ENCODE peak calls at places on chromosomes 16 and 17, in nine cellular contexts. One of them, this sample, is unnamed.

GRCh38 chr16:8727084-8727590 is 52.7 kb downstream of the ABAT start:
- DNase-seq in activated naive CD4-positive, alpha-beta T cell treated with anti-CD3 and anti-CD28 coated beads, Interleukin-2, amount 10 ng/mL, durations not matched to agents 7 days and 5 days: no peak
- DNase-seq in aorta: no peak
- DNase-seq in fibroblast of the aortic adventitia: no peak
- DNase-seq in T-helper 2 cell: no peak
- DNase-seq in effector memory CD4-positive, alpha-beta T cell: no peak
- DNase-seq in GM13976: no peak
- DNase-seq in C1 segment of cervical spinal cord: no peak
- DNase-seq in gastrocnemius medialis: no peak
- DNase-seq in this sample: no peak

GRCh38 chr17:8103549-8103948 is 14.8 kb downstream of the ALOXE3 start:
- DNase-seq in activated naive CD4-positive, alpha-beta T cell treated with anti-CD3 and anti-CD28 coated beads, Interleukin-2, amount 10 ng/mL, durations not matched to agents 7 days and 5 days: no peak
- DNase-seq in aorta: no peak
- DNase-seq in fibroblast of the aortic adventitia: no peak
- DNase-seq in T-helper 2 cell: no peak
- DNase-seq in effector memory CD4-positive, alpha-beta T cell: no peak
- DNase-seq in GM13976: no peak
- DNase-seq in C1 segment of cervical spinal cord: no peak
- DNase-seq in gastrocnemius medialis: no peak
- DNase-seq in this sample: no peak

GRCh38 chr16:87597324-87597830 is 4.9 kb upstream of the JPH3 start:
- DNase-seq in activated naive CD4-positive, alpha-beta T cell treated with anti-CD3 and anti-CD28 coated beads, Interleukin-2, amount 10 ng/mL, durations not matched to agents 7 days and 5 days: no peak
- DNase-seq in aorta: no peak
- DNase-seq in fibroblast of the aortic adventitia: no peak
- DNase-seq in T-helper 2 cell: no peak
- DNase-seq in effector memory CD4-positive, alpha-beta T cell: no peak
- DNase-seq in GM13976: no peak
- DNase-seq in C1 segment of cervical spinal cord: no peak
- DNase-seq in gastrocnemius medialis: no peak
- DNase-seq in this sample: no peak

GRCh38 chr16:19182487-19182886 is 14.4 kb downstream of the SYT17 start:
- DNase-seq in activated naive CD4-positive, alpha-beta T cell treated with anti-CD3 and anti-CD28 coated beads, Interleukin-2, amount 10 ng/mL, durations not matched to agents 7 days and 5 days: no peak
- DNase-seq in aorta: no peak
- DNase-seq in fibroblast of the aortic adventitia: no peak
- DNase-seq in T-helper 2 cell: no peak
- DNase-seq in effector memory CD4-positive, alpha-beta T cell: no peak
- DNase-seq in GM13976: no peak
- DNase-seq in C1 segment of cervical spinal cord: no peak
- DNase-seq in gastrocnemius medialis: no peak
- DNase-seq in this sample: no peak

GRCh38 chr16:11977206-11978041 is 890 bp downstream of the SNX29 start:
- DNase-seq in activated naive CD4-positive, alpha-beta T cell treated with anti-CD3 and anti-CD28 coated beads, Interleukin-2, amount 10 ng/mL, durations not matched to agents 7 days and 5 days: no peak
- DNase-seq in aorta: no peak
- DNase-seq in fibroblast of the aortic adventitia: peak
- DNase-seq in T-helper 2 cell: no peak
- DNase-seq in effector memory CD4-positive, alpha-beta T cell: no peak
- DNase-seq in GM13976: no peak
- DNase-seq in C1 segment of cervical spinal cord: no peak
- DNase-seq in gastrocnemius medialis: peak
- DNase-seq in this sample: no peak

GRCh38 chr16:64153718-64154117 is 968.1 kb downstream of the CDH11 start:
- DNase-seq in activated naive CD4-positive, alpha-beta T cell treated with anti-CD3 and anti-CD28 coated beads, Interleukin-2, amount 10 ng/mL, durations not matched to agents 7 days and 5 days: no peak
- DNase-seq in aorta: no peak
- DNase-seq in fibroblast of the aortic adventitia: no peak
- DNase-seq in T-helper 2 cell: no peak
- DNase-seq in effector memory CD4-positive, alpha-beta T cell: no peak
- DNase-seq in GM13976: no peak
- DNase-seq in C1 segment of cervical spinal cord: no peak
- DNase-seq in gastrocnemius medialis: no peak
- DNase-seq in this sample: no peak

GRCh38 chr17:16122697-16123434 is 92.5 kb downstream of the NCOR1 start:
- DNase-seq in activated naive CD4-positive, alpha-beta T cell treated with anti-CD3 and anti-CD28 coated beads, Interleukin-2, amount 10 ng/mL, durations not matched to agents 7 days and 5 days: no peak
- DNase-seq in aorta: no peak
- DNase-seq in fibroblast of the aortic adventitia: no peak
- DNase-seq in T-helper 2 cell: no peak
- DNase-seq in effector memory CD4-positive, alpha-beta T cell: no peak
- DNase-seq in GM13976: no peak
- DNase-seq in C1 segment of cervical spinal cord: no peak
- DNase-seq in gastrocnemius medialis: no peak
- DNase-seq in this sample: no peak

GRCh38 chr17:39485555-39485954 is 24.3 kb downstream of the CDK12 start:
- DNase-seq in activated naive CD4-positive, alpha-beta T cell treated with anti-CD3 and anti-CD28 coated beads, Interleukin-2, amount 10 ng/mL, durations not matched to agents 7 days and 5 days: no peak
- DNase-seq in aorta: peak
- DNase-seq in fibroblast of the aortic adventitia: peak
- DNase-seq in T-helper 2 cell: no peak
- DNase-seq in effector memory CD4-positive, alpha-beta T cell: no peak
- DNase-seq in GM13976: no peak
- DNase-seq in C1 segment of cervical spinal cord: no peak
- DNase-seq in gastrocnemius medialis: peak
- DNase-seq in this sample: no peak

GRCh38 chr16:68427649-68428303 is 20.5 kb downstream of the SMPD3 start:
- DNase-seq in activated naive CD4-positive, alpha-beta T cell treated with anti-CD3 and anti-CD28 coated beads, Interleukin-2, amount 10 ng/mL, durations not matched to agents 7 days and 5 days: no peak
- DNase-seq in aorta: no peak
- DNase-seq in fibroblast of the aortic adventitia: no peak
- DNase-seq in T-helper 2 cell: no peak
- DNase-seq in effector memory CD4-positive, alpha-beta T cell: no peak
- DNase-seq in GM13976: no peak
- DNase-seq in C1 segment of cervical spinal cord: no peak
- DNase-seq in gastrocnemius medialis: no peak
- DNase-seq in this sample: no peak

GRCh38 chr16:82439678-82440293 is 187.0 kb upstream of the CDH13 start:
- DNase-seq in activated naive CD4-positive, alpha-beta T cell treated with anti-CD3 and anti-CD28 coated beads, Interleukin-2, amount 10 ng/mL, durations not matched to agents 7 days and 5 days: no peak
- DNase-seq in aorta: no peak
- DNase-seq in fibroblast of the aortic adventitia: peak
- DNase-seq in T-helper 2 cell: no peak
- DNase-seq in effector memory CD4-positive, alpha-beta T cell: no peak
- DNase-seq in GM13976: peak
- DNase-seq in C1 segment of cervical spinal cord: no peak
- DNase-seq in gastrocnemius medialis: no peak
- DNase-seq in this sample: no peak

GRCh38 chr17:75612906-75613626 is 20.2 kb upstream of the SMIM5 start:
- DNase-seq in activated naive CD4-positive, alpha-beta T cell treated with anti-CD3 and anti-CD28 coated beads, Interleukin-2, amount 10 ng/mL, durations not matched to agents 7 days and 5 days: no peak
- DNase-seq in aorta: no peak
- DNase-seq in fibroblast of the aortic adventitia: no peak
- DNase-seq in T-helper 2 cell: no peak
- DNase-seq in effector memory CD4-positive, alpha-beta T cell: no peak
- DNase-seq in GM13976: no peak
- DNase-seq in C1 segment of cervical spinal cord: no peak
- DNase-seq in gastrocnemius medialis: no peak
- DNase-seq in this sample: no peak

GRCh38 chr16:87442581-87442966 is 50.2 kb downstream of the ZCCHC14 start:
- DNase-seq in activated naive CD4-positive, alpha-beta T cell treated with anti-CD3 and anti-CD28 coated beads, Interleukin-2, amount 10 ng/mL, durations not matched to agents 7 days and 5 days: no peak
- DNase-seq in aorta: no peak
- DNase-seq in fibroblast of the aortic adventitia: peak
- DNase-seq in T-helper 2 cell: no peak
- DNase-seq in effector memory CD4-positive, alpha-beta T cell: no peak
- DNase-seq in GM13976: peak
- DNase-seq in C1 segment of cervical spinal cord: no peak
- DNase-seq in gastrocnemius medialis: no peak
- DNase-seq in this sample: no peak

GRCh38 chr16:87463722-87464690 is 28.8 kb downstream of the ZCCHC14 start:
- DNase-seq in activated naive CD4-positive, alpha-beta T cell treated with anti-CD3 and anti-CD28 coated beads, Interleukin-2, amount 10 ng/mL, durations not matched to agents 7 days and 5 days: peak
- DNase-seq in aorta: no peak
- DNase-seq in fibroblast of the aortic adventitia: no peak
- DNase-seq in T-helper 2 cell: peak
- DNase-seq in effector memory CD4-positive, alpha-beta T cell: no peak
- DNase-seq in GM13976: peak
- DNase-seq in C1 segment of cervical spinal cord: no peak
- DNase-seq in gastrocnemius medialis: no peak
- DNase-seq in this sample: peak

GRCh38 chr16:72256398-72257048 is 84.6 kb upstream of the PMFBP1 start:
- DNase-seq in activated naive CD4-positive, alpha-beta T cell treated with anti-CD3 and anti-CD28 coated beads, Interleukin-2, amount 10 ng/mL, durations not matched to agents 7 days and 5 days: no peak
- DNase-seq in aorta: no peak
- DNase-seq in fibroblast of the aortic adventitia: peak
- DNase-seq in T-helper 2 cell: no peak
- DNase-seq in effector memory CD4-positive, alpha-beta T cell: no peak
- DNase-seq in GM13976: no peak
- DNase-seq in C1 segment of cervical spinal cord: no peak
- DNase-seq in gastrocnemius medialis: peak
- DNase-seq in this sample: no peak

GRCh38 chr17:75640556-75641119 is 7.4 kb downstream of the SMIM5 start:
- DNase-seq in activated naive CD4-positive, alpha-beta T cell treated with anti-CD3 and anti-CD28 coated beads, Interleukin-2, amount 10 ng/mL, durations not matched to agents 7 days and 5 days: no peak
- DNase-seq in aorta: peak
- DNase-seq in fibroblast of the aortic adventitia: no peak
- DNase-seq in T-helper 2 cell: no peak
- DNase-seq in effector memory CD4-positive, alpha-beta T cell: no peak
- DNase-seq in GM13976: no peak
- DNase-seq in C1 segment of cervical spinal cord: no peak
- DNase-seq in gastrocnemius medialis: no peak
- DNase-seq in this sample: no peak

GRCh38 chr16:10971560-10971961 is 27.2 kb downstream of the CLEC16A start:
- DNase-seq in activated naive CD4-positive, alpha-beta T cell treated with anti-CD3 and anti-CD28 coated beads, Interleukin-2, amount 10 ng/mL, durations not matched to agents 7 days and 5 days: peak
- DNase-seq in aorta: no peak
- DNase-seq in fibroblast of the aortic adventitia: peak
- DNase-seq in T-helper 2 cell: no peak
- DNase-seq in effector memory CD4-positive, alpha-beta T cell: peak
- DNase-seq in GM13976: peak
- DNase-seq in C1 segment of cervical spinal cord: no peak
- DNase-seq in gastrocnemius medialis: peak
- DNase-seq in this sample: peak

GRCh38 chr16:1653023-1653422 is 25.1 kb upstream of the JPT2 start:
- DNase-seq in activated naive CD4-positive, alpha-beta T cell treated with anti-CD3 and anti-CD28 coated beads, Interleukin-2, amount 10 ng/mL, durations not matched to agents 7 days and 5 days: no peak
- DNase-seq in aorta: no peak
- DNase-seq in fibroblast of the aortic adventitia: no peak
- DNase-seq in T-helper 2 cell: no peak
- DNase-seq in effector memory CD4-positive, alpha-beta T cell: no peak
- DNase-seq in GM13976: no peak
- DNase-seq in C1 segment of cervical spinal cord: no peak
- DNase-seq in gastrocnemius medialis: no peak
- DNase-seq in this sample: no peak

GRCh38 chr17:65121916-65122821 is 15.0 kb upstream of the RGS9 start:
- DNase-seq in activated naive CD4-positive, alpha-beta T cell treated with anti-CD3 and anti-CD28 coated beads, Interleukin-2, amount 10 ng/mL, durations not matched to agents 7 days and 5 days: peak
- DNase-seq in aorta: no peak
- DNase-seq in fibroblast of the aortic adventitia: no peak
- DNase-seq in T-helper 2 cell: no peak
- DNase-seq in effector memory CD4-positive, alpha-beta T cell: no peak
- DNase-seq in GM13976: no peak
- DNase-seq in C1 segment of cervical spinal cord: no peak
- DNase-seq in gastrocnemius medialis: no peak
- DNase-seq in this sample: peak

GRCh38 chr17:80750263-80750662 is 205.6 kb downstream of the RPTOR start:
- DNase-seq in activated naive CD4-positive, alpha-beta T cell treated with anti-CD3 and anti-CD28 coated beads, Interleukin-2, amount 10 ng/mL, durations not matched to agents 7 days and 5 days: no peak
- DNase-seq in aorta: no peak
- DNase-seq in fibroblast of the aortic adventitia: no peak
- DNase-seq in T-helper 2 cell: no peak
- DNase-seq in effector memory CD4-positive, alpha-beta T cell: no peak
- DNase-seq in GM13976: no peak
- DNase-seq in C1 segment of cervical spinal cord: no peak
- DNase-seq in gastrocnemius medialis: peak
- DNase-seq in this sample: no peak

GRCh38 chr17:64718058-64718457 is 56.0 kb upstream of the SMURF2 start:
- DNase-seq in activated naive CD4-positive, alpha-beta T cell treated with anti-CD3 and anti-CD28 coated beads, Interleukin-2, amount 10 ng/mL, durations not matched to agents 7 days and 5 days: no peak
- DNase-seq in aorta: no peak
- DNase-seq in fibroblast of the aortic adventitia: no peak
- DNase-seq in T-helper 2 cell: no peak
- DNase-seq in effector memory CD4-positive, alpha-beta T cell: no peak
- DNase-seq in GM13976: no peak
- DNase-seq in C1 segment of cervical spinal cord: no peak
- DNase-seq in gastrocnemius medialis: no peak
- DNase-seq in this sample: no peak

This sample was measured in activated CD4-positive, alpha-beta memory T cell treated with anti-CD3 and anti-CD28 coated beads, Interleukin-2, amount 10 ng/mL, durations not matched to agents 7 days and 5 days.